ENCODE peak calls at places on chromosomes 13 and 19, in four cellular contexts. N is psoas muscle, W is EH, S is cardiac septum. G is an unnamed sample.

GRCh38 chr13:82963466-82963865 is 918.8 kb downstream of the SLITRK1 start:
- DNase-seq in S (no peak), N (no peak), W (peak), G (no peak)

GRCh38 chr19:4352701-4353121 is 9.3 kb downstream of the MPND start:
- DNase-seq in S (no peak), N (no peak), W (peak), G (no peak)

GRCh38 chr13:40026741-40027140 is 371.3 kb downstream of the COG6 start:
- DNase-seq in W (no peak), S (no peak), N (no peak), G (no peak)

GRCh38 chr13:75705395-75705794 is 69.3 kb downstream of the LMO7 start:
- DNase-seq in S (no peak), W (peak), N (no peak), G (no peak)

GRCh38 chr13:85619321-85619720 is 179.9 kb downstream of the SLITRK6 start:
- DNase-seq in W (no peak), S (no peak), N (no peak), G (no peak)

GRCh38 chr13:98214008-98214643 is 37.1 kb upstream of the RNF113B start:
- DNase-seq in W (peak), S (no peak), N (no peak), G (no peak)

GRCh38 chr19:16940626-16941025 is 51.8 kb downstream of the F2RL3 start:
- DNase-seq in S (no peak), N (no peak), W (no peak), G (no peak)

GRCh38 chr19:21704320-21704719 is 63.1 kb downstream of the ZNF100 start:
- DNase-seq in S (no peak), W (no peak), N (no peak), G (no peak)

GRCh38 chr13:96091164-96091931 is 1.4 kb downstream of the HS6ST3 start:
- DNase-seq in S (no peak), W (no peak), N (peak), G (no peak)

GRCh38 chr13:110212529-110212928 is 94.4 kb downstream of the COL4A1 start:
- DNase-seq in S (no peak), N (no peak), W (no peak), G (no peak)

GRCh38 chr19:5877869-5878268 is 7.5 kb upstream of the FUT5 start:
- DNase-seq in W (no peak), S (no peak), N (no peak), G (no peak)

GRCh38 chr13:110341445-110342247 is 34.6 kb downstream of the COL4A2 start:
- DNase-seq in S (no peak), W (no peak), N (no peak), G (no peak)

GRCh38 chr19:10010247-10010691 is at the start of gene COL5A3:
- DNase-seq in N (peak), S (no peak), W (peak), G (no peak)

GRCh38 chr19:48400018-48400742 is 6.7 kb downstream of the GRIN2D start:
- DNase-seq in W (peak), N (peak), S (no peak), G (no peak)

GRCh38 chr13:112168771-112169170 is 101.8 kb downstream of the SOX1 start:
- DNase-seq in N (no peak), W (no peak), S (no peak), G (no peak)

GRCh38 chr19:56134655-56134922 is 6.5 kb upstream of the ZNF444 start:
- DNase-seq in S (no peak), W (no peak), N (no peak), G (no peak)

GRCh38 chr13:49877629-49878218 is 58.4 kb downstream of the SPRYD7 start:
- DNase-seq in S (no peak), W (no peak), N (no peak), G (no peak)

GRCh38 chr13:89457977-89458376 is 1786.8 kb downstream of the SLITRK5 start:
- DNase-seq in S (no peak), N (no peak), W (no peak), G (no peak)

GRCh38 chr19:56217039-56217949 is 15.2 kb downstream of the ZSCAN5C start:
- DNase-seq in S (no peak), N (no peak), W (peak), G (no peak)

GRCh38 chr19:48632692-48633147 is 4.5 kb downstream of the DBP start:
- DNase-seq in N (no peak), S (no peak), W (peak), G (no peak)

GRCh38 chr19:32201661-32202060 is 143.7 kb upstream of the ZNF507 start:
- DNase-seq in W (no peak), S (no peak), N (no peak), G (no peak)

GRCh38 chr19:54196514-54196913 is 4.1 kb upstream of the RPS9 start:
- DNase-seq in W (no peak), S (no peak), N (no peak), G (no peak)

GRCh38 chr13:42946927-42947326 is 45.1 kb downstream of the EPSTI1 start:
- DNase-seq in N (no peak), S (no peak), W (peak), G (no peak)

GRCh38 chr13:49421391-49421790 is 22.5 kb downstream of the CAB39L start:
- DNase-seq in S (no peak), N (no peak), W (peak), G (no peak)

GRCh38 chr13:30307194-30307965 is at the start of gene KATNAL1:
- DNase-seq in S (peak), W (peak), N (peak), G (no peak)